ENCODE peak calls at places on chromosomes 12 and 14, in five cellular contexts. W is AG04450, L is right cardiac atrium, V is body of pancreas, I is fibroblast of pulmonary artery. S is an unnamed sample.

GRCh38 chr12:125015680-125016310 is 22.4 kb downstream of the BRI3BP start:
- DNase-seq in I (no peak), L (no peak), W (no peak), V (no peak), S (no peak)

GRCh38 chr12:8549381-8549780 is 8.7 kb upstream of the CLEC4E start:
- DNase-seq in L (no peak), W (no peak), V (no peak), I (no peak), S (no peak)

GRCh38 chr12:42568952-42569916 is 20.3 kb downstream of the PRICKLE1 start:
- DNase-seq in V (no peak), W (no peak), I (peak), L (no peak), S (no peak)

GRCh38 chr14:53808042-53808441 is 148.6 kb downstream of the BMP4 start:
- DNase-seq in V (no peak), W (no peak), L (no peak), I (no peak), S (no peak)

GRCh38 chr14:51674294-51675002 is 22.7 kb downstream of the FRMD6 start:
- DNase-seq in I (peak), V (no peak), W (no peak), L (no peak), S (no peak)

GRCh38 chr12:85951823-85952222 is 77.7 kb downstream of the NTS start:
- DNase-seq in V (no peak), L (no peak), W (no peak), I (peak), S (no peak)

GRCh38 chr14:96408608-96409007 is 16.7 kb downstream of the AK7 start:
- DNase-seq in W (no peak), I (no peak), V (no peak), L (no peak), S (no peak)

GRCh38 chr12:109621271-109621671 is 47.7 kb downstream of the MVK start:
- DNase-seq in I (no peak), W (no peak), L (no peak), V (no peak), S (no peak)

GRCh38 chr14:105215602-105216001 is 32.7 kb upstream of the BTBD6 start:
- DNase-seq in L (no peak), I (no peak), W (no peak), V (no peak), S (no peak)

GRCh38 chr12:51388066-51388799 is 3.0 kb downstream of the GALNT6 start:
- DNase-seq in L (peak), V (no peak), W (no peak), I (peak), S (no peak)

GRCh38 chr12:57340104-57340503 is 89.1 kb upstream of the STAC3 start:
- DNase-seq in I (peak), W (peak), L (peak), V (peak), S (peak)

GRCh38 chr12:98939350-98939749 is 294.3 kb downstream of the APAF1 start:
- DNase-seq in V (peak), W (no peak), I (peak), L (no peak), S (no peak)

GRCh38 chr12:31959701-31960391 is 631 bp downstream of the RESF1 start:
- DNase-seq in L (peak), I (peak), V (peak), W (peak), S (peak)

GRCh38 chr14:36967892-36968555 is 204.4 kb downstream of the SLC25A21 start:
- DNase-seq in W (no peak), L (no peak), I (no peak), V (no peak), S (no peak)

GRCh38 chr12:176321-177181 is 37.4 kb downstream of the SLC6A12 start:
- DNase-seq in L (no peak), W (peak), V (no peak), I (peak), S (no peak)

GRCh38 chr12:1529862-1530591 is 64.4 kb downstream of the FBXL14 start:
- DNase-seq in W (no peak), I (no peak), L (peak), V (peak), S (no peak)
- H3K4me3 ChIP-seq in W (peak), I (peak), L (peak), V (no peak), S (peak)

GRCh38 chr12:53048780-53049401 is 974 bp upstream of the TNS2 start:
- DNase-seq in I (peak), W (no peak), L (peak), V (peak), S (no peak)

GRCh38 chr12:53051881-53052412 is 2.1 kb downstream of the TNS2 start:
- DNase-seq in L (peak), W (no peak), I (no peak), V (no peak), S (no peak)

GRCh38 chr12:53051058-53051880 is 1.4 kb downstream of the TNS2 start:
- DNase-seq in L (peak), V (peak), W (no peak), I (peak), S (no peak)

GRCh38 chr12:53049582-53050318 is at the start of gene TNS2:
- DNase-seq in W (no peak), V (peak), I (peak), L (peak), S (peak)

DNA sequence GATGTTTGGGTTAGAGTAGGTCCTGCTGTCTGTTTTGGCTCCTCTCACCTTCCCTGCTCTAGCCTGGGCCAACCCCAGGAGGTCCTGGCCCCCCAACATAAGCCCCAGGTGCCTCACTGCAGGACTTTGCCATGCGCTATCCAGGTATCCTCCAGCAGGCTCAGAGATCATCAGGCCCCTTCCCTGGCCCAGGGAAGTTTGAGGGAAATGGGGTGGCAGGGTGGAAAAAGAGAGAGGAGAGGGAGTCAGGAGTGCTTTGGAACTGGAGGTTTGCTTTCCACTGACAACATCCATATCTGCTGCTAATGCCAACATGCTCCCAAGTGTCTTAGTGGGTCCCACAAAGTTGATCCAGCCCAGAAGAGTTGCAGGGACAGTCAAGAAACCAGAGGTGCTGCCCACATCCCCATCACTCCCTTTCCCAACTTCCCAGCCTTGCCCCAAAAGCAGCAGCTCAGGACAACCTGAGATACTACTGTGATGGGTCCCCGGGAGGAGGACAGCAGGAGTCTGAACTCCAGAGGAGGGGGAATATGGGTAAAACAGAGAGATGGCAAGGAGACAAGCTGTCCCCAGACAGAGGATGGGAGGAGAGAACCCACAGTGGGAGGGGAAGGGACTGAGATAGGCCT is 677 bp downstream of the TNS2 start:
- DNase-seq in W (no peak), L (no peak), I (no peak), V (no peak), S (no peak)
- H3K4me3 ChIP-seq in W (peak), L (peak), I (peak), V (peak), S (peak)

GRCh38 chr14:87866116-87866515 is 126.9 kb downstream of the GALC start:
- DNase-seq in I (no peak), W (no peak), L (no peak), V (no peak), S (no peak)

GRCh38 chr14:87873741-87874140 is 119.2 kb downstream of the GALC start:
- DNase-seq in W (no peak), V (no peak), I (peak), L (no peak), S (no peak)

GRCh38 chr14:87874676-87875075 is 118.3 kb downstream of the GALC start:
- DNase-seq in V (no peak), L (no peak), W (no peak), I (no peak), S (no peak)

GRCh38 chr14:87868920-87869319 is 124.1 kb downstream of the GALC start:
- DNase-seq in V (no peak), W (no peak), L (no peak), I (no peak), S (no peak)

DNA sequence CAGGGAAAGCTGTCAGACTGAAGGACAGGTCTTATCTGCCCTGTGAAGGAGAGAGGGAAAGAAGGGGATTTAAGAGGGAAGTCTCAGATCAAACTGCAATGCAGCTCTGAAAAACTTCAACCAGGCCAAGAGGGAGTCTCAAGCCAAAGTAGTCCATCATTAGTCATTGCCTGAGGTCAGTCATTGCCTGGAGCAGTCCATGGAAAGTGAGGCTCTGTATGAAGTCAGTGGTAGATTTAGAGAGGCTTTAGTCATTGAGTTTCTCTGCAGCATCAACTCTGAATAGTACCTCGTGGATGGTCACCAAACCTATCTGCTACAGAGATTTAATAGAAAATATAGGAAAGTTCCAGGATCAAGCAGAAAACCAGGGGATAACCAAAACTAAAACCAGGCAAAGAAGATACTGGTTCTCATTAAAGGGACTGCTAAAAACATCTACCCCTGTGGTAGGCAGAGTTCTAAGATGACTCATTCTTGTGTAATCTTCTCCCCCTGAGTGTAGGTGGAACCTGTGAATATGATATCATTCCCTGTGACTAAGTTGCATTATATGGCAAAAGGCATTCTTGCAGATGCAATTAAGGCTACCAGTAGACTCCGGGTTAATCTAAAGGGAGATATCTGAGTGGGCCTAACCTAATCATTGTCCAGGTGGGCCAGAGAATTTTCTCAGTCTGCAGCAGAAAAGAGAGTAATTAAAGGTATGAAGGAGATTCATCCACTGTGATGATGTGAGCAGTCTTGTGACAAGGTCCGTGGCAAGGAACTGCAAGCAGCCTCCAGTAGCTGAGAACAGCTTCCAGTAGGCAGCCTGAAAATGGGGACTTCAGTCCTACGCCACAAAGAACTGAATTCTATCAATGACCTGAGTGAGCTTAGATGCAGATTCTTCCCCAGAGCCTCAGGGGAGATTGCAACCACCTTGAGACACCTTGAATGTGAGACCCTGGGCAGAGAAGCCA is 123.1 kb downstream of the GALC start:
- DNase-seq in I (peak), W (peak), V (no peak), L (no peak), S (no peak)
- H3K4me3 ChIP-seq in I (no peak), W (no peak), V (no peak), L (no peak), S (no peak)

DNA sequence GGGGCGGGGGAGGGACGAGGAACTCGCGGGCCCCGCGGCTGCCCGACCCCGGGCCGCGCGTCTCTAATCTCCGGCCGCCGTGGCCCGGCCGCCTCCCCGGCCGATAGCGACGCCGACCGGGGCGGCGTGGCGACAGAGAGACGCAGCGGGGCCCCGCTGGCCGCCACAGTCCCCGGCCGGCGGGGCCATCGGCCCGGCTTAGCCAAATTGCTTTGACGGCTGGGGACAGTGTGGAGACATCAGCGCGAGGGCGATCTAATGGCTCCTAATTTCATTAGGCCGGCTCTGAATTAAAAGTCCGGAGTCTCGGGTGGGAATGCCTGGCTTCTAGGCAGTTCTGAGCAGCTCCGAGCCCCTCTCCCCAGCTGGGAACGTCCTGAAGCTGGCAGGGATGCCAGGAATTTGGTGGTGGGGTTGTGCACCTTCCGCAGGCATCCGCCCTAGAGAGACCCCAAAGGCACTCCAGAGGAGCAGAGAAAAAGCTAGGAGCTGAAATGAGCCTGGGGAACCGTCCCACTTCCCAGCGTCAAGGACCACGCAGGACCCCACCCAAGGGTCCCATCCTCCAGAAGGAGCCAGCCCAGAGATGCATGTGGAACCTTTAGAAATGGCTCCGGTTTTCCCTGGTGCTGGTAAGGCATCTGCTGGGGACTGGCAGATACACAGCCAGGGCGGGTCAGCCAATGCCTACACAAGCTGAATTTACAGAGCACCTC is 9.6 kb downstream of the TBX5 start:
- DNase-seq in I (no peak), V (no peak), L (peak), W (no peak), S (no peak)
- H3K4me3 ChIP-seq in I (no peak), V (no peak), L (peak), W (peak), S (peak)

S was measured in lower lobe of right lung.